ENCODE peak calls at places on chromosomes 13 and 19, in seven cellular contexts. One of them, this sample, is unnamed.

GRCh38 chr19:16273005-16273404 is 51.6 kb upstream of the KLF2 start:
- DNase-seq in Peyer's patch: no peak
- DNase-seq in transverse colon: no peak
- DNase-seq in spleen: no peak
- DNase-seq in A549: no peak
- DNase-seq in testis: peak; percentile 56
- DNase-seq in stomach: no peak
- DNase-seq in this sample: no peak

GRCh38 chr19:53091413-53091812 is 11.8 kb downstream of the ZNF160 start:
- DNase-seq in spleen: no peak
- DNase-seq in transverse colon: no peak
- DNase-seq in testis: no peak
- DNase-seq in Peyer's patch: no peak
- DNase-seq in A549: no peak
- DNase-seq in stomach: no peak
- DNase-seq in this sample: no peak

GRCh38 chr19:4972509-4973230 is 3.8 kb downstream of the KDM4B start:
- DNase-seq in stomach: no peak
- DNase-seq in testis: no peak
- DNase-seq in A549: no peak
- DNase-seq in Peyer's patch: no peak
- DNase-seq in spleen: no peak
- DNase-seq in transverse colon: no peak
- DNase-seq in this sample: no peak

GRCh38 chr19:34959021-34959420 is 5.0 kb downstream of the ZNF792 start:
- DNase-seq in spleen: no peak
- DNase-seq in Peyer's patch: no peak
- DNase-seq in testis: no peak
- DNase-seq in transverse colon: no peak
- DNase-seq in A549: no peak
- DNase-seq in stomach: no peak
- DNase-seq in this sample: no peak

GRCh38 chr19:35437152-35437951 is 10.7 kb upstream of the FFAR2 start:
- DNase-seq in testis: no peak
- DNase-seq in stomach: peak; percentile 30
- DNase-seq in spleen: no peak
- DNase-seq in A549: no peak
- DNase-seq in Peyer's patch: no peak
- DNase-seq in transverse colon: peak; percentile 64
- DNase-seq in this sample: no peak

GRCh38 chr19:5113101-5113557 is 144.2 kb downstream of the KDM4B start:
- DNase-seq in transverse colon: no peak
- DNase-seq in A549: no peak
- DNase-seq in stomach: no peak
- DNase-seq in testis: no peak
- DNase-seq in spleen: no peak
- DNase-seq in Peyer's patch: no peak
- DNase-seq in this sample: no peak

GRCh38 chr13:29501674-29502073 is 93.8 kb downstream of the SLC7A1 start:
- DNase-seq in testis: no peak
- DNase-seq in stomach: no peak
- DNase-seq in A549: no peak
- DNase-seq in Peyer's patch: no peak
- DNase-seq in spleen: no peak
- DNase-seq in transverse colon: no peak
- DNase-seq in this sample: no peak

GRCh38 chr13:41145136-41145908 is 12.7 kb upstream of the KBTBD6 start:
- DNase-seq in transverse colon: no peak
- DNase-seq in Peyer's patch: no peak
- DNase-seq in stomach: no peak
- DNase-seq in testis: no peak
- DNase-seq in spleen: no peak
- DNase-seq in A549: no peak
- DNase-seq in this sample: no peak

GRCh38 chr13:99941086-99941485 is 30.5 kb downstream of the ZIC5 start:
- DNase-seq in testis: no peak
- DNase-seq in spleen: no peak
- DNase-seq in A549: no peak
- DNase-seq in Peyer's patch: no peak
- DNase-seq in transverse colon: peak; percentile 58
- DNase-seq in stomach: no peak
- DNase-seq in this sample: no peak

GRCh38 chr19:14432817-14433453 is at the start of gene PKN1:
- DNase-seq in testis: peak; percentile 53
- DNase-seq in A549: peak; percentile 35
- DNase-seq in transverse colon: peak; percentile 59
- DNase-seq in Peyer's patch: peak; percentile 64
- DNase-seq in stomach: peak; percentile 57
- DNase-seq in spleen: peak; percentile 89
- DNase-seq in this sample: peak; percentile 75

GRCh38 chr13:24043590-24044350 is 116.8 kb upstream of the SPATA13 start:
- DNase-seq in testis: no peak
- DNase-seq in Peyer's patch: no peak
- DNase-seq in transverse colon: no peak
- DNase-seq in stomach: no peak
- DNase-seq in spleen: no peak
- DNase-seq in A549: no peak
- DNase-seq in this sample: no peak

GRCh38 chr13:100214886-100215285 is 126.0 kb downstream of the PCCA start:
- DNase-seq in spleen: no peak
- DNase-seq in stomach: no peak
- DNase-seq in A549: peak; percentile 28
- DNase-seq in Peyer's patch: no peak
- DNase-seq in testis: no peak
- DNase-seq in transverse colon: no peak
- DNase-seq in this sample: no peak

GRCh38 chr13:44351505-44351854 is 22.1 kb upstream of the SERP2 start:
- DNase-seq in spleen: no peak
- DNase-seq in A549: no peak
- DNase-seq in transverse colon: no peak
- DNase-seq in testis: no peak
- DNase-seq in Peyer's patch: no peak
- DNase-seq in stomach: no peak
- DNase-seq in this sample: no peak

GRCh38 chr13:73610799-73611592 is 523.2 kb downstream of the KLF12 start:
- DNase-seq in testis: no peak
- DNase-seq in spleen: no peak
- DNase-seq in transverse colon: no peak
- DNase-seq in Peyer's patch: no peak
- DNase-seq in A549: no peak
- DNase-seq in stomach: no peak
- DNase-seq in this sample: no peak
- TF ChIP-seq POLR2A in testis: no peak
- TF ChIP-seq POLR2A in spleen: no peak
- TF ChIP-seq POLR2A in transverse colon: no peak
- TF ChIP-seq POLR2A in Peyer's patch: no peak
- TF ChIP-seq POLR2A in A549: no peak
- TF ChIP-seq POLR2A in stomach: no peak
- TF ChIP-seq POLR2A in this sample: no peak

DNA sequence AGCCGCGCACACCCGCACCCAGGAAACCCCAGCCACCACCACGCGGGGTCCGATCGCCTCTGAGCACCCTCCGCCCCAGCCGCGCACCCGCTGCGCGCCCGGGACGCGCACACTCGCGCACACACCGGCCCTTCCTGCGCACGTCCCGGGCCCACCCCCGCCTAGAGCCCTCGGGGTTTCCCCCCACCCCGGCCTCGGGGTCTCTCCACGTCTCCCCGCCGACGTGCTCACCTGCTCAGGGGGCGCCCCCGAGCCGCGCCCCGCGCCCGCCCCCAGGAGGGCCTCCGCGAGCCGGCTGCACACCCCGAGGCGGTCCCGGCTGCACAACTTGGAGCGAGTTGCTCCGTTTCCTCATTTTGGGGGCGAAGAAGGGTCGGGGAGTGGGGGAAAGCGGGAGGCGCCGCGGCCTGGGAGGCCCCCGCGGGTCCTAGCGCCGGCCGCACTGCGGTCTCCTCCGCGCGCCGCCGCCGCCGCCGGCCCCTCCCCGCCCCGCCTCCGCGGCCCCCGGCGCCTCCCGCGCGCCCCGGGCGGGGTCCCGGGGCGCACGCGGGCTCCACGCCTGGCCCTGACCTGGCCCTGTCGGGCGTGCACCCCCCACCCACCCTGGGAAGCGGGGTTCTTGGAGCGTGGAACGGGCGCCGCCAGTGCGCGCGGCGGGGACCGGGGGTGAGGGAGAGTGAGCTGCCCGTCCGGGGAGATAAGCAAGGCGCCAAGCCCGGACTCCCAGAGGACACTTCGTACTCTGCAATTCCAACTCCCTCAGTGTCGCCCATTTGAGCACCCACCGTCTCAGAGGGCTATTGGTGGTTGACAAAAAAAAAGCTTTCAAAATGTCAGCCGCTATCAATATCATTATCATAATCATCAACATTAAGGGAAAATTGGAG is at the start of gene MATK:
- DNase-seq in transverse colon: no peak
- DNase-seq in A549: no peak
- DNase-seq in Peyer's patch: no peak
- DNase-seq in testis: no peak
- DNase-seq in stomach: no peak
- DNase-seq in spleen: peak; percentile 79
- DNase-seq in this sample: no peak
- TF ChIP-seq POLR2A in transverse colon: no peak
- TF ChIP-seq POLR2A in A549: no peak
- TF ChIP-seq POLR2A in Peyer's patch: no peak
- TF ChIP-seq POLR2A in testis: no peak
- TF ChIP-seq POLR2A in stomach: no peak
- TF ChIP-seq POLR2A in spleen: no peak
- TF ChIP-seq POLR2A in this sample: no peak

GRCh38 chr19:7534531-7534980 is 961 bp upstream of the PNPLA6 start:
- DNase-seq in testis: peak; percentile 79
- DNase-seq in Peyer's patch: peak; percentile 70
- DNase-seq in transverse colon: peak; percentile 61
- DNase-seq in spleen: no peak
- DNase-seq in stomach: peak; percentile 40
- DNase-seq in A549: peak; percentile 80
- DNase-seq in this sample: no peak

GRCh38 chr19:7533925-7534480 is 1.5 kb upstream of the PNPLA6 start:
- DNase-seq in transverse colon: peak; percentile 91
- DNase-seq in spleen: peak; percentile 95
- DNase-seq in stomach: peak; percentile 88
- DNase-seq in Peyer's patch: peak; percentile 89
- DNase-seq in A549: peak; percentile 86
- DNase-seq in testis: peak; percentile 94
- DNase-seq in this sample: peak; percentile 91

GRCh38 chr19:7535993-7536685 is 622 bp downstream of the PNPLA6 start:
- DNase-seq in Peyer's patch: no peak
- DNase-seq in A549: no peak
- DNase-seq in stomach: no peak
- DNase-seq in testis: no peak
- DNase-seq in spleen: no peak
- DNase-seq in transverse colon: no peak
- DNase-seq in this sample: peak; percentile 79

GRCh38 chr19:7533281-7533819 is 2.2 kb upstream of the PNPLA6 start:
- DNase-seq in transverse colon: peak; percentile 62
- DNase-seq in A549: no peak
- DNase-seq in Peyer's patch: peak; percentile 72
- DNase-seq in testis: peak; percentile 69
- DNase-seq in stomach: peak; percentile 61
- DNase-seq in spleen: peak; percentile 84
- DNase-seq in this sample: no peak

DNA sequence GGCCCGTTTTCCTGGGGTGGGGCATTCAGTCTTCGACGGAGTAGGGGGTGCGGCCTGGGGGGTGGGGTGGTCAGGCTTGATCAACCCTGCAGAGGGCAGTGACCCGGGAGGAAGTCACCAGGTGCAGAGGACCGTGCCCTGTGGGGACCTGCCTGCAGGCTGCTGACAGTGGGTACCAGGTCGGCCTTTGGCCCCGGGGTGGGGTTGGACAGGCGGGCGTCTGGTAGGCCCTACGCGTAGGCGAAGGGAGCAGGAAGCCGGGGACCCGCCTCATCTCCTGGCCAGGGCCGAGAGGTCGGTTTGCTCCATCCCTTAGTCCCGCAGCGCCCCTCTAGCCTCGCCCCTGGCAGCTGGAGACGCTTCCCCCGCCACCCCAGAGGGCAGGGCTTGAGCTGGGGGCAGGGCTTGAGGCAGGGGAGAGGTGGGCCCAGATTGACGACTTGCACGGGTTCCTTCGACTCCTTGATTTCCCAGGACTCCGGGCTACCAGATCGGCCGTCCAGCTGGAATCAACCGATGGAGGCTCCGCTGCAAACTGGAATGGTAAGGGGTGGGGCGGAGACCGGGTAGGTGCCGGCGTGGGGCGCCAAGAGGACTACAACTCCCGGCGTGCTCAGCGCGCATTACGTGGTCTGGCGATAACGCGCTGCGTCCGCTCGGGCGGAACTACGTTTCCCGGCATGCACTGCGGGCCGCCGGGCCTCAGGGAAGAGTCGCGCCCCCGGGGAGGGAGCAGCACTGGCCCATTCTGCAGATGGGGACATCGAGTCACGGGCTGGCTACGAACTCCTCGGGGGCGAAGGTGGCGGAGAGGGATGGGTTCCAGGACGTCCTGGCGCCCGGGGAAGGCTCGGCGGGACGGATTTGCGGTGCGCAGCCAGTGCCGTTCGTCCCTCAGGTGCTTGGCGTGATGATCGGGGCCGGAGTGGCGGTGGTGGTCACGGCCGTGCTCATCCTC is at the start of gene PNPLA6:
- DNase-seq in testis: peak; percentile 98
- DNase-seq in stomach: peak; percentile 97
- DNase-seq in Peyer's patch: peak; percentile 98
- DNase-seq in transverse colon: peak; percentile 98
- DNase-seq in A549: peak; percentile 87
- DNase-seq in spleen: peak; percentile 98
- DNase-seq in this sample: peak; percentile 94
- TF ChIP-seq POLR2A in testis: peak; percentile 40
- TF ChIP-seq POLR2A in stomach: no peak
- TF ChIP-seq POLR2A in Peyer's patch: peak; percentile 75
- TF ChIP-seq POLR2A in transverse colon: peak; percentile 77
- TF ChIP-seq POLR2A in A549: peak; percentile 31
- TF ChIP-seq POLR2A in spleen: no peak
- TF ChIP-seq POLR2A in this sample: peak; percentile 20

DNA sequence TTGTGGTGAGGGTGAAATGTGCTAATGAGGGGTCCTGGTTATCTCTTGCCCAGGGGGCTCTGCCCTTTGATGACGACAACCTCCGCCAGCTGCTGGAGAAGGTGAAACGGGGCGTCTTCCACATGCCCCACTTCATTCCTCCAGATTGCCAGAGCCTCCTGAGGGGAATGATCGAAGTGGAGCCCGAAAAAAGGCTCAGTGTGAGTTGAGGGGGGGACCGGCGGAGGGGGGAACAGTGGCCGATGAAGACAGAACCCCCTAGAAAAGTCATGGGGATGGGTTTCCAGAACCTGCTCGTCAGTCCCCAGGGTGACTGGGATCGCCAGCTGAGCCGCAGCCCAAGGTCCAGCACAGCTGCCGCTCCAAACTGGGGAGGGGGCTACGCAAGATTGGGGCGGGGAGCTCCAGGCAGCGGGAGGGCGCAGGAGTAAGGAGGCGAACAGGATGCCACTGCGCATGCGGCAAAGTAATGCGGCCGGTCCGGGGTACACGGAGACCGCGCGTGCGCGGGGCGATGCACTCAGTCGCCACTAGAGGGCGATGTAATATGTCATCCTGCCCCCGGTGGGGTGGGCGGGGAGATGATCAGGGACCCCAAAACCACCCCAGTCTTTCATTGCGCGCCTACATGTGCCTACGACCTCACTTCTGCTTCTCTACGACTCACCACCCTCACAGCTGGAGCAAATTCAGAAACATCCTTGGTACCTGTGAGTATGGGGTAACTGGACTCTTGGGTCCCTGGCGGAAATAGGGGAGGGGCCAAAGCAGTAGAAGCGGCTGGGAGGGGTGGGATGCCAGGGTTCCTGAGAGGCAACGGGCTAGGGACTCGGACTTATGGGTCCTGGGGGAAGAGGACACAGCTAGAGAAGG is 17.9 kb downstream of the BRSK1 start:
- DNase-seq in Peyer's patch: peak; percentile 90
- DNase-seq in A549: peak; percentile 100
- DNase-seq in spleen: peak; percentile 97
- DNase-seq in testis: peak; percentile 92
- DNase-seq in transverse colon: peak; percentile 93
- DNase-seq in stomach: peak; percentile 91
- DNase-seq in this sample: peak; percentile 92
- TF ChIP-seq POLR2A in Peyer's patch: no peak
- TF ChIP-seq POLR2A in A549: peak; percentile 56
- TF ChIP-seq POLR2A in spleen: no peak
- TF ChIP-seq POLR2A in testis: no peak
- TF ChIP-seq POLR2A in transverse colon: no peak
- TF ChIP-seq POLR2A in stomach: no peak
- TF ChIP-seq POLR2A in this sample: no peak